ENCODE peak calls at places on chromosome X, in five cellular contexts. A, G, X, N and O are unnamed samples.

GRCh38 chrX:134908235-134908834 is 82.5 kb upstream of the SMIM10 start:
- DNase-seq in A (peak), G (no peak), X (no peak), N (no peak), O (no peak)

GRCh38 chrX:97907791-97908190 is 1024.1 kb downstream of the RPA4 start:
- DNase-seq in A (no peak), G (no peak), X (no peak), N (no peak), O (no peak)

GRCh38 chrX:121283921-121284320 is 236.5 kb downstream of the GLUD2 start:
- DNase-seq in A (no peak), G (no peak), X (no peak), N (no peak), O (no peak)

GRCh38 chrX:77597090-77597489 is 149.9 kb downstream of the FGF16 start:
- DNase-seq in A (peak), G (no peak), X (no peak), N (no peak), O (no peak)

GRCh38 chrX:23952984-23953907 is 45.4 kb downstream of the CXorf58 start:
- DNase-seq in A (peak), G (peak), X (no peak), N (peak), O (no peak)

GRCh38 chrX:154834562-154834961 is at the start of gene SMIM9:
- DNase-seq in A (no peak), G (no peak), X (peak), N (no peak), O (no peak)

GRCh38 chrX:82676386-82676785 is 831.7 kb upstream of the POU3F4 start:
- DNase-seq in A (no peak), G (no peak), X (no peak), N (no peak), O (no peak)

GRCh38 chrX:148658115-148658725 is 157.8 kb downstream of the AFF2 start:
- DNase-seq in A (no peak), G (no peak), X (no peak), N (no peak), O (no peak)

GRCh38 chrX:134246282-134246681 is 9.3 kb downstream of the CCDC160 start:
- DNase-seq in A (no peak), G (no peak), X (no peak), N (no peak), O (no peak)

GRCh38 chrX:115642895-115643530 is 82.0 kb downstream of the PLS3 start:
- DNase-seq in A (peak), G (peak), X (peak), N (peak), O (no peak)

GRCh38 chrX:123157586-123157985 is 26.5 kb upstream of the GRIA3 start:
- DNase-seq in A (no peak), G (no peak), X (no peak), N (no peak), O (no peak)

GRCh38 chrX:15820106-15821073 is 30.1 kb downstream of the ZRSR2 start:
- DNase-seq in A (no peak), G (no peak), X (no peak), N (no peak), O (no peak)

GRCh38 chrX:386768-387575 is at the start of gene PPP2R3B:
- DNase-seq in A (peak), G (peak), X (peak), N (peak), O (peak)

GRCh38 chrX:153926863-153927685 is 1.0 kb upstream of the ARHGAP4 start:
- DNase-seq in A (no peak), G (no peak), X (peak), N (peak), O (no peak)

GRCh38 chrX:136193771-136194170 is 46.4 kb downstream of the FHL1 start:
- DNase-seq in A (no peak), G (no peak), X (no peak), N (no peak), O (no peak)

GRCh38 chrX:148309413-148309812 is 191.0 kb upstream of the AFF2 start:
- DNase-seq in A (no peak), G (no peak), X (no peak), N (no peak), O (no peak)

GRCh38 chrX:56382278-56382677 is 150.1 kb downstream of the KLF8 start:
- DNase-seq in A (no peak), G (no peak), X (no peak), N (no peak), O (no peak)

GRCh38 chrX:9291666-9292065 is 173.2 kb upstream of the TBL1X start:
- DNase-seq in A (peak), G (peak), X (no peak), N (no peak), O (no peak)

GRCh38 chrX:50100188-50100587 is 100.6 kb downstream of the AKAP4 start:
- DNase-seq in A (peak), G (no peak), X (peak), N (no peak), O (no peak)

GRCh38 chrX:40003071-40003981 is 94.4 kb downstream of the BCOR start:
- DNase-seq in A (no peak), G (no peak), X (peak), N (no peak), O (no peak)

GRCh38 chrX:13876652-13877051 is 59.8 kb upstream of the GPM6B start:
- DNase-seq in A (no peak), G (no peak), X (no peak), N (no peak), O (no peak)

DNA sequence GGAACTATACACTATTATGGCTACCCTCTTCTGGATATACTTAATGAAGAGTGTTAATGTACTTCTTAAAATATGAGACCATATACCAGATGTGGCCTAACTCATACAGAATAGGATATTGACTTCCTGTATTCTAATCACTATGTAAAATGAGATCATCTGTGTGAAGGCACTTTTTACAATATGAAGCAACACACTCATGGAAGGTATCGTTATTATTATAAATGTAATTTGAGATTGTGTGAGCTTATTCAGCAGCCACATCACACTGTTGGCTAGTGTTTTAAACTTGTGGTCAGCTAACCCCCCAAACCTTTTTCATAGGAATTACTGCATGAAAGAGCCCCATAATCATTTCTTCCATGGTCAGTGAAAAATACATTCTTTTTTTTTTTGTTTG is 281.8 kb upstream of the TEX13A start:
- DNase-seq in A (no peak), G (no peak), X (no peak), N (no peak), O (no peak)
- TF ChIP-seq SUZ12 in A (no peak), G (no peak), X (no peak), N (no peak), O (no peak)

DNA sequence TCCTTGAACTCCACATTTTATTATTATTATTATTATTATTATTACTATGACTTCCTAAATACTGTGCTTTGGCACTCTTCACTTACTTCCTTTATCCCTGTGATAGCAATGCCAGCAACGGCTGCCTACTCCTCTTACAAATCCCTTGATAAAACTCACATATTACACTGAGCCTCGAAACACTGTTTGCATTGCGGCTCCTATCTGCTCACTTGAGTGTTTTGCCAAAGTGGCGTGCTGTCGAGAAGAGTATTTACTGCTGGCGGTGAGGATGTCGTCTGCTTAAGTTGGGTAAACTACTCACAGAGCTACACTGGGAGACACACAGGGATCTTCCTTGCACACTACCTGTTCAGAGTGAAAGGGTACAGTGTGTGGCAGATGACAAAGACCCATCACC is 143.4 kb upstream of the VCX3A start:
- DNase-seq in A (no peak), G (no peak), X (no peak), N (no peak), O (no peak)
- TF ChIP-seq SUZ12 in A (no peak), G (no peak), X (no peak), N (no peak), O (no peak)

DNA sequence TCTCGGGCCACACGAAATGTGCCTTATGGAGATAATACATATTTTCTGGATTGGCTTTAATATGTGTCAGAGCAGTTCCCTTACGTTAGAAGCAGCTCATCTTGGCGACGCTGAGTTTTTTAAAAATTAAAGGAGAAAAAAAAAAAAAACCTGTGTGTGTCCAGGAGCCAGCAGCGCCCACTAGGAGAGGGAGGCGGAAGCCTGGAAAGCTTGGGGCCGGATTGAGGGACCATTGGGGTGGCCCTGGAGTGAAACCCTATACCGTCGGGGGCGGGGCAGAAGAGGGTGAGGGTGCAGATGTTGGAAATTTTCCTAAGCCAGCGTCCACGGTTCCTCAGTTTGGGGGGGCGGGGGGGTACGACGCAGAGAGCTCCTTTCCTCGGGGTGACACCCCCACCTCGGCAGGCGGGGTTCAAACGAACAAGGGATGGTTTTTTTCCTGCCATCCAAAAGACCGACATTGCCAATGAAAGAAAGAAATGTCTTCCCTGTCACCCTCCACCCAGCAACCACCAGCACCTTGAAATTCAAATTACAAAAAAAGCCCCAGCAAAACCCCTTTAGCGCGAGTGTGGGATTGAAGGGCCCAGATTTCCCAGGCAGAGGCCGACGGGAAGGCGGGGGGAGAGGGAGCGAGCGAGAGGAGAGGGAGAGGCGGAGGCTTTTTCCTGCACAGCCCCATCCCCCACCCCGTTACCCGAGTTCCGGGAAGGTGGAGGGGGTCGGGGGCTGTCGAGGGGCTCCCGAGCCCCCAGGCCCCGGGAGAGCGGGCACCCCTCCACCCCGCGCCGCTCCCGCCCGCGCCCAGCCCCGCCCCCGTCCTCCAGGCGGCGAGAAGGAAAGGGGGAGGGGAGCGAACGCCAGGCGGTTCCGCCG is 868 bp downstream of the SMARCA1 start:
- DNase-seq in A (peak), G (no peak), X (peak), N (no peak), O (peak)
- TF ChIP-seq SUZ12 in A (no peak), G (no peak), X (no peak), N (no peak), O (no peak)

GRCh38 chrX:119880552-119881437 is 9.2 kb downstream of the NDUFA1 start:
- DNase-seq in A (peak), G (no peak), X (peak), N (peak), O (no peak)
- TF ChIP-seq SUZ12 in A (no peak), G (no peak), X (no peak), N (no peak), O (no peak)

DNA sequence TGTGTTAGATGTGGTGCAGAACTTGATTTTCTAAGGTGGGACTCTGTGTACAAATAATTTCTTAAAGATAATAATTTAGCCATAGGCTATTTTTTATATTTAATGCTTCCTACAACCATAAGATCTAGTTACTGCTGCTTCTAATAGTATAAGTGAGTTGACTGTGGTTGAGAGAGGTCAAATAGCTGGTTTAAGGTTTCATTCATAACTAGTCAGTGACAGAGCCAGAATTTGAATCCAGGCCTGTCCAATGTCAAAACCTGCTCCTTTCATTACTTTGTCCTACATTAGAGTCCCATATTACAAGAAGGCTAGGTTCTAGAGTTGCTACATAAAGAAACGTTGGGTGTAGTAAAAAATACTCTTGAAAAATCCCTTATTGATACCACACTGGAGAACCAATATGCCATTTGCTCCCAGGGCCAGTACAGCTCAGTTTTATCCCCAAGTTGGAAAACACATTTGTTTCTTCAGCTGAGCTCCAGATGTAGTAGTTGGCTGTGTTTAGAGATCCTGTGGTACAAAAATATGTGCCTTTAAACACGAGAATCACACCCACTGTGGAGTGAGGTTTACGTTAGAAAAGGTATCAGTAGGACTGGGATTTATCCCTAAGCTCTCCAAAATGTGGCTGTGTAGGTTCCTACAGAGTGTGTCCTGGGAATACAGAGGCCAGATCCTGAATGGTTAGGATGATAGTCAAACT is 84.3 kb downstream of the REPS2 start:
- DNase-seq in A (no peak), G (no peak), X (no peak), N (no peak), O (no peak)
- TF ChIP-seq SUZ12 in A (no peak), G (no peak), X (no peak), N (no peak), O (no peak)

DNA sequence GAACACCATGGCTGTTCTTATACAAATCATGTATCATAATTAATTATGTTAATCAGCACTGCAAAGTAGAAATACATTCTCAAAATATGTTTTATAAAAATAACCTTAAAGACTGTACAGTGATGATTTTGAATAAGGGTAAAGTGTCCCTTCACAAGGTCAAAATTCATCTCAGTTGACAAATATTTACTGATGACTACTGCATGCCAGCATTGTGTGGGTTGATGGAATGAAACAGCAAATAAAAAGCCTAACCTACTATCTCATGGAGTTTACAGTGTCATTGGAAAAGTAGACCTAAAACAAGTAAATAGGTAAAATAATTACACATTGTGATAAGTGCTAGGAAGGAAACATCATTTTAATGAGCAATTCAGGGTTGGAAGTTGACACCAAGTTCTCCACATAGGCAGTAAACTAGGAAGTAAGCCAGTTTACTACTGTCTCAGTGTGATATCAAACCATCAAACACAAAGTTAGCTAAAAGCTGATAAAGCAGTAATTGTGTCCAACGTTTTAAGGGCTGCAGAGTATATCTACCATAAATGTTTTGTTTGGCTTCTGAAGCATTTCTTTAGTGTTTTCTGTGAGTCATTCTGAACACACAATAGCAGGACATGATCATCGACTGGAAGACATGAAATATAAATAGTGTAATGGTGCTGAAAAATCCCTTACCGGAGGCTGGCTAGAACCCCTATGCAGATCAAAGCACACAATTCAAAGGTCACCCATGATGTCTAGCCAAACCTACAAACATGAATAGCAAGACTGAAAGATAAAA is 221.8 kb downstream of the DACH2 start:
- DNase-seq in A (no peak), G (no peak), X (peak), N (no peak), O (no peak)
- TF ChIP-seq SUZ12 in A (no peak), G (no peak), X (no peak), N (no peak), O (no peak)

GRCh38 chrX:101232316-101232715 is 12.7 kb downstream of the DRP2 start:
- DNase-seq in A (no peak), G (no peak), X (no peak), N (no peak), O (no peak)
- TF ChIP-seq SUZ12 in A (no peak), G (no peak), X (no peak), N (no peak), O (no peak)